ENCODE peak calls at places on chromosomes 2 and 18, in seven cellular contexts. H, P, X, E, J, K and Z are unnamed samples.

GRCh38 chr2:200791905-200792304 is 19.8 kb upstream of the BZW1 start:
- DNase-seq in J (no peak), K (no peak), P (no peak), H (no peak), E (no peak), X (no peak), Z (no peak)

GRCh38 chr2:240998706-240999000 is 235 bp downstream of the SNED1 start:
- DNase-seq in E (no peak), K (no peak), H (no peak), P (no peak), X (no peak), J (no peak), Z (no peak)

GRCh38 chr2:207256476-207257207 is 90.9 kb upstream of the KLF7 start:
- DNase-seq in J (no peak), E (no peak), P (no peak), K (no peak), H (no peak), X (no peak), Z (no peak)

GRCh38 chr2:101337877-101338276 is 29.4 kb upstream of the RNF149 start:
- DNase-seq in J (no peak), K (no peak), E (no peak), P (no peak), H (peak; percentile 49), X (no peak), Z (no peak)

GRCh38 chr2:182134201-182134600 is 148.5 kb downstream of the PPP1R1C start:
- DNase-seq in X (no peak), K (no peak), H (no peak), E (no peak), P (no peak), J (no peak), Z (no peak)

GRCh38 chr2:24207359-24207758 is 32.5 kb downstream of the FAM228A start:
- DNase-seq in P (no peak), J (no peak), K (no peak), H (no peak), E (no peak), X (no peak), Z (no peak)

GRCh38 chr2:231933916-231934401 is 7.8 kb upstream of the NPPC start:
- DNase-seq in X (no peak), E (no peak), K (no peak), J (no peak), P (no peak), H (no peak), Z (no peak)

GRCh38 chr2:234725528-234726264 is 226.1 kb upstream of the SH3BP4 start:
- DNase-seq in E (no peak), J (no peak), P (no peak), H (peak; percentile 38), X (no peak), K (no peak), Z (no peak)

GRCh38 chr2:12251121-12251520 is 465.6 kb upstream of the TRIB2 start:
- DNase-seq in P (no peak), J (no peak), H (no peak), X (no peak), E (no peak), K (no peak), Z (no peak)

GRCh38 chr2:227871375-227871788 is at the start of gene DAW1:
- DNase-seq in H (peak; percentile 85), X (no peak), P (peak; percentile 60), J (peak; percentile 13), E (no peak), K (peak; percentile 82), Z (peak; percentile 68)

GRCh38 chr18:21115519-21116411 is 4.2 kb upstream of the ROCK1 start:
- DNase-seq in K (no peak), H (peak; percentile 65), E (no peak), P (no peak), J (no peak), X (no peak), Z (no peak)

GRCh38 chr2:32425719-32426141 is 68.9 kb downstream of the BIRC6 start:
- DNase-seq in P (no peak), E (no peak), J (no peak), X (no peak), H (peak; percentile 74), K (no peak), Z (no peak)

GRCh38 chr2:133382561-133382960 is 185.7 kb downstream of the NCKAP5 start:
- DNase-seq in P (no peak), H (no peak), X (no peak), K (no peak), E (no peak), J (no peak), Z (no peak)

GRCh38 chr18:9362869-9363268 is 28.3 kb downstream of the TWSG1 start:
- DNase-seq in E (no peak), J (no peak), H (peak; percentile 7), P (no peak), K (no peak), X (no peak), Z (no peak)

GRCh38 chr2:66575625-66576371 is 140.9 kb downstream of the MEIS1 start:
- DNase-seq in X (no peak), P (no peak), K (peak; percentile 53), J (no peak), E (no peak), H (peak; percentile 7), Z (no peak)

GRCh38 chr2:75022516-75022915 is 64.1 kb downstream of the POLE4 start:
- DNase-seq in K (no peak), H (peak; percentile 56), J (no peak), X (no peak), P (no peak), E (no peak), Z (no peak)

GRCh38 chr18:57918601-57919000 is 115.5 kb upstream of the ATP8B1 start:
- DNase-seq in J (no peak), K (no peak), X (no peak), H (no peak), E (no peak), P (no peak), Z (no peak)

GRCh38 chr2:42787424-42787787 is 5.0 kb downstream of the HAAO start:
- DNase-seq in H (no peak), E (no peak), P (no peak), X (no peak), K (no peak), J (no peak), Z (no peak)

GRCh38 chr2:47617028-47617427 is 165.9 kb upstream of the MSH6 start:
- DNase-seq in P (no peak), H (no peak), X (no peak), J (no peak), E (no peak), K (no peak), Z (no peak)

GRCh38 chr2:143246815-143247744 is 117.9 kb downstream of the ARHGAP15 start:
- DNase-seq in J (no peak), E (no peak), P (peak; percentile 24), X (no peak), K (no peak), H (no peak), Z (no peak)